ENCODE peak calls at places on chromosomes 7 and 10, in five cellular contexts. U is right atrium auricular region, C is colonic mucosa, Y is pancreas, G is WERI-Rb-1. A is an unnamed sample.

GRCh38 chr10:97685395-97685958 is 1.6 kb downstream of the AVPI1 start:
- DNase-seq in G (peak; percentile 26), Y (no peak), U (no peak), C (peak; percentile 59), A (no peak)

GRCh38 chr10:111821876-111822275 is 361.7 kb downstream of the GPAM start:
- DNase-seq in Y (no peak), U (no peak), G (no peak), C (no peak), A (no peak)

GRCh38 chr7:9945882-9946281 is 1027.8 kb upstream of the PHF14 start:
- DNase-seq in Y (no peak), G (no peak), U (no peak), C (no peak), A (no peak)

GRCh38 chr7:158067219-158067930 is 520.2 kb downstream of the PTPRN2 start:
- DNase-seq in Y (no peak), C (no peak), G (no peak), U (no peak), A (no peak)

GRCh38 chr7:158541330-158542010 is 46.2 kb downstream of the PTPRN2 start:
- DNase-seq in U (no peak), G (peak; percentile 88), Y (no peak), C (no peak), A (no peak)

GRCh38 chr10:23413629-23414089 is 25.2 kb upstream of the OTUD1 start:
- DNase-seq in U (no peak), G (no peak), Y (no peak), C (no peak), A (no peak)

GRCh38 chr7:120944826-120945562 is 5.6 kb upstream of the ING3 start:
- DNase-seq in G (no peak), Y (no peak), U (no peak), C (no peak), A (no peak)

GRCh38 chr10:124587811-124588211 is 126.2 kb downstream of the LHPP start:
- DNase-seq in C (no peak), U (no peak), G (no peak), Y (no peak), A (no peak)

GRCh38 chr7:95389516-95389915 is 6.7 kb downstream of the PON3 start:
- DNase-seq in Y (no peak), U (no peak), C (no peak), G (no peak), A (no peak)

GRCh38 chr10:11684717-11685645 is 57.2 kb upstream of the ECHDC3 start:
- DNase-seq in C (peak; percentile 78), U (peak; percentile 80), Y (no peak), G (no peak), A (no peak)

GRCh38 chr10:31146496-31147219 is 115.0 kb upstream of the ZNF438 start:
- DNase-seq in Y (no peak), G (no peak), U (peak; percentile 57), C (no peak), A (peak; percentile 83)

GRCh38 chr7:12415072-12415471 is 11.4 kb upstream of the VWDE start:
- DNase-seq in U (no peak), Y (no peak), C (no peak), G (no peak), A (no peak)

GRCh38 chr10:25294032-25294926 is 119.5 kb downstream of the GPR158 start:
- DNase-seq in C (no peak), U (no peak), Y (no peak), G (no peak), A (no peak)

GRCh38 chr10:93826355-93826754 is 67.4 kb upstream of the SLC35G1 start:
- DNase-seq in C (no peak), Y (no peak), G (no peak), U (no peak), A (no peak)

GRCh38 chr7:8640671-8641070 is 207.3 kb downstream of the NXPH1 start:
- DNase-seq in G (no peak), C (no peak), U (no peak), Y (no peak), A (no peak)

GRCh38 chr10:86655596-86655995 is 1.2 kb downstream of the OPN4 start:
- DNase-seq in C (no peak), U (no peak), G (no peak), Y (no peak), A (no peak)

GRCh38 chr7:26198133-26198780 is 2.3 kb downstream of the HNRNPA2B1 start:
- DNase-seq in Y (no peak), G (no peak), C (peak; percentile 39), U (no peak), A (no peak)

GRCh38 chr7:49778731-49779270 is 5.4 kb downstream of the VWC2 start:
- DNase-seq in G (no peak), C (no peak), U (no peak), Y (no peak), A (no peak)
- H3K4me3 ChIP-seq in G (no peak overlapping the region), C (no peak overlapping the region), U (no peak overlapping the region), Y (no peak overlapping the region), A (no peak overlapping the region)

DNA sequence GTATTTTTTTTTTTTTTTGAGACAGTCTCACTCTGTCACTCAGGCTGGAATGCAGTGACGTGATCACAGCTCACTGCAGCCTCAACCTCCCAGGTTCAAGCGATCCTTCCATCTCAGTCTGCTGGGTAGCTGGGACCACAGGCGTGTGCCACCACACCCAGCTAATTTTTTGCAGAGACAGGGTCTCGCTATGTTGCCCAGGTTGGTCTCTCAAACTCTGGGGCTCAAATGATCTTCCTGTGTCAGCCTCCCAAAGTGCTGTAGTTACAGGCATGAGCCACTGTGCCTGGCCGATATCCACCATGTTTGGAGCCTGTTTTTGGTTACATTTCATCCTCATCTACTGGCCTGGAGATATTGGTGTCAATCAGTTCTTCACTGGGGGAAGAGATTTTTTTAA is 120.7 kb downstream of the CUX1 start:
- DNase-seq in U (no peak), G (no peak), Y (no peak), C (no peak), A (no peak)
- H3K27ac ChIP-seq in U (peak overlapping the region; percentile 85), G (no peak overlapping the region), Y (no peak overlapping the region), C (no peak overlapping the region), A (no peak overlapping the region)

DNA sequence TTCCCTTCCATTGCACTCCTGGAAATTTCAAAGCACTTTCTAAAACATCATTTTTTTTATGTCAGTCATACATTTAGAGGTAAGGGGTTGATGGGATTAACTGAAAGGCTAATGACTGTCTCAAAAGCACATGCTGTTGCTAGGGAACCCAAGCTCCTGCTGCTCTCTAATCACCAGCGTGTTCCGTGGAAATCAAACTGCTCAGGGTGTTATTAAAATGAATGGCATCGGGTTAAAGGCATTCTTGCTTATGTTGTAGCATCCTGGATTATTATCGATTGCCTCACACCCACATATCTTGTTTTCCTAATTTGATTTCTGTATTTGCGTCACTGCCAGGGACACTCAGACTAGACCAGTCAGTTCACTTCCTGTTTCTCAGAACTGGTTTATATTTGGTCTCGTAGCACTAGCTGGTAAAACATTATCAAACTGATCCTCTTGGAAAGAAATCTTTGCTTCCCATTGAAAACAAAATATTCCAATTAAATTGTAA is 216.5 kb upstream of the MKLN1 start:
- DNase-seq in U (no peak), G (peak; percentile 17), C (peak; percentile 24), Y (no peak), A (no peak)
- H3K4me3 ChIP-seq in U (peak overlapping the region; percentile 78), G (peak overlapping the region; percentile 32), C (peak overlapping the region; percentile 46), Y (peak overlapping the region; percentile 9), A (peak overlapping the region; percentile 87)

GRCh38 chr7:69078997-69079769 is 519.1 kb upstream of the AUTS2 start:
- DNase-seq in G (no peak), U (no peak), Y (no peak), C (peak; percentile 22), A (no peak)

GRCh38 chr7:69076566-69076965 is 521.7 kb upstream of the AUTS2 start:
- DNase-seq in G (no peak), Y (no peak), U (no peak), C (no peak), A (no peak)
- H3K27ac ChIP-seq in G (no peak overlapping the region), Y (no peak overlapping the region), U (no peak overlapping the region), C (no peak overlapping the region), A (no peak overlapping the region)

DNA sequence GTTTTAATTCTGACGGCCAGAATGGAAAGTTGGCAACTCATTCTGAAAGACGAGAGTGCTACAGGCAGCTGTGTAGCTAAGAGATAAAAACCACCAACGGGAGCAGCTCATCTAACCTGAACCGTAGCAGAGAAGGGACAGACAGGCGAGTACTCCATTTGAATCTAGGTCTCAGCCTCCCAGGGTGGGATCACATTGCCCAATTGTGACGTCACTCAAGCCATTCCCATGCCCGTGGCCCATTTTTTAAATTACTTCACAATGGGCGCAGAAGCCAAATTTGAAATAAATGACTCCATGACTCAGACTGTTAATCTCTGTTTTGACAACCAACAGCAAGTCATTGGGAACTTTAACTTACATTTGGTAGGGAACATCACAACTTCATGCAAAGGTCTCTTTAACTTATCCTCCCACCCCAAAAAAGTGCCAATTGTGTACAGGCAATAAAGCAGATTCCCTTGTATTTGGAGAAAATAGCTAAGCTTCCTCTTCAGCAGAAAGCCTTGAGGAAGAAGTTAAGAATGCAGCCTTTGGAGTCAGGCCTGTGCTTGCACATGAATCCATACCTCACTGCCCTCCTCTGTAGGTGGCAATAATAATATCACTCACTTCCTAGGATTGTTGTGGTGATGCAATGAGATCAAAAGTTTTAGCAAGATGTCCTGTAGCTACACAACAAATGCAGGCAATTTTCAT is 93.2 kb upstream of the KIF5B start:
- DNase-seq in C (peak; percentile 46), Y (peak; percentile 44), G (no peak), U (peak; percentile 90), A (no peak)
- H3K4me3 ChIP-seq in C (no peak overlapping the region), Y (no peak overlapping the region), G (no peak overlapping the region), U (no peak overlapping the region), A (no peak overlapping the region)

A was measured in vagina.